ENCODE peak calls at places on chromosomes 5 and 9, in nine cellular contexts. F is dorsolateral prefrontal cortex, Y is mesenchymal stem cell, S is breast epithelium, Z is GM23338, G is tibial artery, T is lung, C is IMR-90, N is PC-9. O is an unnamed sample.

GRCh38 chr5:136001531-136001930 is 27.3 kb upstream of the TGFBI start:
- DNase-seq in Z (no peak), F (no peak), G (no peak), T (no peak), Y (no peak), S (no peak), N (no peak), C (peak; percentile 35), O (peak; percentile 75)

GRCh38 chr9:137778914-137779313 is 98.7 kb upstream of the CACNA1B start:
- DNase-seq in T (no peak), S (no peak), N (no peak), Y (no peak), Z (no peak), G (no peak), C (no peak), F (no peak), O (no peak)

GRCh38 chr5:35608881-35609779 is 8.5 kb upstream of the SPEF2 start:
- DNase-seq in C (no peak), S (no peak), F (no peak), T (no peak), Z (no peak), G (no peak), Y (no peak), N (no peak), O (no peak)

GRCh38 chr5:586751-587285 is 25.3 kb upstream of the CEP72 start:
- DNase-seq in T (no peak), Z (peak; percentile 29), S (no peak), Y (no peak), F (no peak), C (no peak), G (peak; percentile 6), N (peak; percentile 47), O (peak; percentile 44)

GRCh38 chr5:78706381-78706780 is 57.8 kb upstream of the LHFPL2 start:
- DNase-seq in C (no peak), Z (no peak), N (no peak), Y (no peak), F (no peak), G (no peak), S (no peak), T (no peak), O (no peak)

GRCh38 chr5:95621839-95622629 is 2.1 kb downstream of the GPR150 start:
- DNase-seq in C (no peak), F (no peak), N (no peak), T (no peak), G (no peak), Z (no peak), S (no peak), Y (no peak), O (no peak)

GRCh38 chr5:179413711-179414458 is 68.6 kb upstream of the ADAMTS2 start:
- DNase-seq in Y (no peak), F (no peak), N (no peak), S (no peak), T (no peak), Z (no peak), G (no peak), C (no peak), O (no peak)

GRCh38 chr5:28110756-28111155 is 1072.4 kb upstream of the CDH9 start:
- DNase-seq in Y (no peak), N (no peak), Z (no peak), T (no peak), C (no peak), G (no peak), S (no peak), F (no peak), O (no peak)

GRCh38 chr9:98864257-98865180 is 57.0 kb downstream of the GALNT12 start:
- DNase-seq in N (no peak), T (no peak), Y (peak; percentile 86), S (no peak), G (peak; percentile 51), F (no peak), Z (no peak), C (peak; percentile 66), O (no peak)

GRCh38 chr5:121503111-121503840 is 348.4 kb upstream of the FTMT start:
- DNase-seq in Z (peak; percentile 85), N (peak; percentile 27), G (peak; percentile 54), C (no peak), F (peak; percentile 15), S (no peak), T (peak; percentile 58), Y (peak; percentile 6), O (no peak)

GRCh38 chr5:149404746-149405549 is 25.9 kb upstream of the IL17B start:
- DNase-seq in N (peak; percentile 50), G (no peak), S (no peak), Y (peak; percentile 99), C (peak; percentile 95), F (no peak), T (no peak), Z (no peak), O (peak; percentile 97)

GRCh38 chr9:131420913-131421312 is 27.0 kb downstream of the PRRC2B start:
- DNase-seq in F (no peak), N (no peak), Z (peak; percentile 56), G (no peak), T (no peak), Y (peak; percentile 74), C (peak; percentile 60), S (peak; percentile 59), O (no peak)
- H3K4me3 ChIP-seq in F (no peak overlapping the region), N (no peak overlapping the region), Z (peak overlapping the region; percentile 32), G (no peak overlapping the region), T (no peak overlapping the region), Y (no peak overlapping the region), C (no peak overlapping the region), S (no peak overlapping the region), O (no peak overlapping the region)

DNA sequence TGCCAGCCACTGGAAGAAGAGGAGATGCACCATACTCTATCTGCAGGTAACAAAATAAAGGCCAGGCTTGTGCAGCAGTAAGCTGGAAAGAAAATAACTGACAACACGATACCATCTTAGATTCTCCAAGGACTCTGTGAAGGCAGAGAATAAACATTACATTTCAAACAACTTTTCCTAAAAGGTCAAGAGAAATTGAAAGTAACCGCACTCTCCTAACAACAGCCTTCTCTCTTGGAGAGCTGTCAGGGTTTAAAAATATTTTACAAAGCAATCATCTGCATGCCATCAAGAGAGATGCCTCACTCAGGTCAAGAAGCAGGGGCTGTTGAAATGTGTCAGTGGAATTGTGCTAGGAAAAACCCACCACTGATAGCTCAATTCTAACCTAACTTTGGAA is 13.5 kb upstream of the TTLL11 start:
- DNase-seq in Z (no peak), F (no peak), Y (no peak), T (no peak), G (no peak), S (no peak), N (no peak), C (no peak), O (no peak)
- H3K27ac ChIP-seq in Z (no peak overlapping the region), F (no peak overlapping the region), Y (no peak overlapping the region), T (no peak overlapping the region), G (no peak overlapping the region), S (no peak overlapping the region), N (no peak overlapping the region), C (peak overlapping the region; percentile 43), O (no peak overlapping the region)

GRCh38 chr9:121814594-121814993 is 163.2 kb downstream of the DAB2IP start:
- DNase-seq in N (no peak), G (no peak), C (no peak), Y (no peak), S (no peak), F (no peak), T (no peak), Z (peak; percentile 37), O (no peak)
- H3K4me3 ChIP-seq in N (no peak overlapping the region), G (no peak overlapping the region), C (no peak overlapping the region), Y (no peak overlapping the region), S (no peak overlapping the region), F (no peak overlapping the region), T (no peak overlapping the region), Z (no peak overlapping the region), O (no peak overlapping the region)

GRCh38 chr5:157506066-157506590 is 46.1 kb downstream of the NIPAL4 start:
- DNase-seq in Z (no peak), T (no peak), C (no peak), Y (peak; percentile 64), F (no peak), N (no peak), S (no peak), G (no peak), O (no peak)

GRCh38 chr5:157506981-157507780 is 47.2 kb downstream of the NIPAL4 start:
- DNase-seq in Y (peak; percentile 32), F (no peak), C (peak; percentile 68), S (no peak), G (no peak), T (no peak), Z (no peak), N (peak; percentile 50), O (no peak)

GRCh38 chr5:157510682-157511081 is 50.7 kb downstream of the NIPAL4 start:
- DNase-seq in F (no peak), C (no peak), S (no peak), Y (no peak), T (no peak), G (no peak), N (no peak), Z (no peak), O (no peak)

GRCh38 chr5:157511656-157512644 is 51.9 kb downstream of the NIPAL4 start:
- DNase-seq in C (peak; percentile 98), Y (peak; percentile 97), G (peak; percentile 99), S (peak; percentile 73), T (peak; percentile 74), F (peak; percentile 73), Z (peak; percentile 35), N (peak; percentile 87), O (peak; percentile 100)

GRCh38 chr5:157509587-157509986 is 49.6 kb downstream of the NIPAL4 start:
- DNase-seq in C (no peak), N (no peak), G (no peak), Y (no peak), F (no peak), T (no peak), S (no peak), Z (no peak), O (no peak)
- H3K27ac ChIP-seq in C (no peak overlapping the region), N (no peak overlapping the region), G (peak overlapping the region; percentile 26), Y (no peak overlapping the region), F (no peak overlapping the region), T (no peak overlapping the region), S (no peak overlapping the region), Z (no peak overlapping the region), O (no peak overlapping the region)

O was measured in SJSA1.